ENCODE peak calls at places on chromosomes 12 and 14, in four cellular contexts. H, S, A and L are unnamed samples.
A peak's percentile ranks its signal among the peaks of the same experiment; 100 is the strongest.

GRCh38 chr12:52151153-52151858 is 40.5 kb downstream of the KRT80 start:
- DNase-seq in S (no peak), H (no peak), A (no peak), L (no peak)

GRCh38 chr12:17062296-17063061 is 456.5 kb upstream of the LMO3 start:
- DNase-seq in S (no peak), A (no peak), H (no peak), L (no peak)

GRCh38 chr14:104685216-104685997 is 4.0 kb upstream of the INF2 start:
- DNase-seq in A (no peak), H (no peak), S (no peak), L (no peak)

GRCh38 chr14:106442857-106443256 is 916.5 kb downstream of the TMEM121 start:
- DNase-seq in H (no peak), A (no peak), S (no peak), L (no peak)

GRCh38 chr14:72217164-72217563 is 284.9 kb downstream of the RGS6 start:
- DNase-seq in H (no peak), A (no peak), S (no peak), L (no peak)

GRCh38 chr12:109968032-109968420 is 28.1 kb downstream of the GIT2 start:
- DNase-seq in A (no peak), S (no peak), H (no peak), L (no peak)

GRCh38 chr12:79934309-79935020 is 432 bp downstream of the PPP1R12A start:
- DNase-seq in H (peak; percentile 64), A (peak; percentile 39), S (peak; percentile 66), L (peak; percentile 93)

GRCh38 chr12:109446-109845 is 42.9 kb downstream of the IQSEC3 start:
- DNase-seq in H (no peak), S (no peak), A (no peak), L (no peak)

GRCh38 chr14:24334431-24335271 is at the start of gene ADCY4:
- DNase-seq in A (no peak), S (no peak), H (peak; percentile 78), L (peak; percentile 91)

GRCh38 chr12:121227294-121227693 is 17.4 kb downstream of the P2RX4 start:
- DNase-seq in H (no peak), S (peak; percentile 71), A (peak; percentile 90), L (no peak)

GRCh38 chr14:91144425-91145145 is 30.7 kb downstream of the DGLUCY start:
- DNase-seq in H (no peak), S (no peak), A (no peak), L (no peak)

GRCh38 chr12:112998997-112999767 is 20.9 kb downstream of the OAS2 start:
- DNase-seq in S (no peak), A (no peak), H (no peak), L (no peak)

GRCh38 chr12:110340706-110341105 is 59.7 kb downstream of the ATP2A2 start:
- DNase-seq in A (no peak), S (no peak), H (no peak), L (no peak)

GRCh38 chr14:105854600-105855245 is 328.3 kb downstream of the TMEM121 start:
- DNase-seq in A (no peak), S (no peak), H (peak; percentile 12), L (no peak)

GRCh38 chr14:57261604-57262003 is 7.1 kb downstream of the EXOC5 start:
- DNase-seq in A (no peak), S (no peak), H (no peak), L (no peak)

GRCh38 chr14:57266060-57266459 is 2.6 kb downstream of the EXOC5 start:
- DNase-seq in S (no peak), H (no peak), A (no peak), L (no peak)

GRCh38 chr14:57259672-57260071 is 9.0 kb downstream of the EXOC5 start:
- DNase-seq in S (no peak), H (no peak), A (no peak), L (no peak)

DNA sequence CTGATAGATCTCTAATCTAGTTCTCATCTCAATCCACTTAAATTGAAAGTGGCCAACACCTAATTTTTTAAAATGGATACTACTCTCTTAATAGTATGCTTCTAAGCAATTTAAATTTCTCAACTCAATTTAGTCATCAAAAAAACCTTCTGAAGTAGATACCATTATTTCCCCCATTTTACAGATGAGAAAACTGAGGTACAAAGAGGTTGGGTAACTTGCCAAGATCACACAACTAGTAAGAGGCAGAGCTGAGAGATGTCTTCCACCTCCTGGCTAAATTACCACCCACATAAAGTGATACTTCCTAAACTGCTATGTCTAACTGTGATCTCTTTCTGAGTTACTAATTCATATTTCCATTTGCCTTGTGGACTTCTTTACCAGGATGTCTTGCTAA is 6.6 kb downstream of the EXOC5 start:
- DNase-seq in H (no peak), A (no peak), S (no peak), L (no peak)
- TF ChIP-seq CTCF in H (no peak), A (no peak), S (no peak), L (no peak)

GRCh38 chr14:52075371-52075770 is 6.5 kb upstream of the NID2 start:
- DNase-seq in A (no peak), H (no peak), S (no peak), L (no peak)

GRCh38 chr14:52072266-52072780 is 3.5 kb upstream of the NID2 start:
- DNase-seq in H (no peak), A (no peak), S (no peak), L (no peak)

GRCh38 chr14:52071675-52072074 is 2.8 kb upstream of the NID2 start:
- DNase-seq in H (no peak), S (no peak), A (no peak), L (no peak)

GRCh38 chr14:52076334-52076733 is 7.5 kb upstream of the NID2 start:
- DNase-seq in S (peak; percentile 71), H (no peak), A (no peak), L (no peak)

DNA sequence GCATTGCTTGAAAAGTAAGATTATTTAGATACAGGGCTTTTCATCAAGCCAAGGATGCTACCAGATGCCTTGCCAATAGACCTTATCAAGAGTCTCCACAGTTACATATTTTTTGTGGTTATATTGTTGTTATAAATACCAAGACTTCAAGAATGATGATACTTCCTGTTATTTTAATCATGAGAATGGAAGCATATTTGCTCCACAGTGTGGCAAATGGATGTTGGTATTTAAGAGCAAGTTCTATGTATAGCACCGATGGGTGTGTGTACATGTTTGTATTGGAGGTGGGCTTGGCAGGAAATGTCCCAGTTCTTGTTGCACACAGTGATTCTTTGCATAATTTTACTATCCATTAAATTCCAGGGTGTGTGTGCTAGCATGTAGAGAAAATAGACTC is 4.4 kb upstream of the NID2 start:
- DNase-seq in H (no peak), A (no peak), S (no peak), L (no peak)
- H3K4me3 ChIP-seq in H (no peak overlapping the region), A (no peak overlapping the region), S (no peak overlapping the region), L (no peak overlapping the region)

DNA sequence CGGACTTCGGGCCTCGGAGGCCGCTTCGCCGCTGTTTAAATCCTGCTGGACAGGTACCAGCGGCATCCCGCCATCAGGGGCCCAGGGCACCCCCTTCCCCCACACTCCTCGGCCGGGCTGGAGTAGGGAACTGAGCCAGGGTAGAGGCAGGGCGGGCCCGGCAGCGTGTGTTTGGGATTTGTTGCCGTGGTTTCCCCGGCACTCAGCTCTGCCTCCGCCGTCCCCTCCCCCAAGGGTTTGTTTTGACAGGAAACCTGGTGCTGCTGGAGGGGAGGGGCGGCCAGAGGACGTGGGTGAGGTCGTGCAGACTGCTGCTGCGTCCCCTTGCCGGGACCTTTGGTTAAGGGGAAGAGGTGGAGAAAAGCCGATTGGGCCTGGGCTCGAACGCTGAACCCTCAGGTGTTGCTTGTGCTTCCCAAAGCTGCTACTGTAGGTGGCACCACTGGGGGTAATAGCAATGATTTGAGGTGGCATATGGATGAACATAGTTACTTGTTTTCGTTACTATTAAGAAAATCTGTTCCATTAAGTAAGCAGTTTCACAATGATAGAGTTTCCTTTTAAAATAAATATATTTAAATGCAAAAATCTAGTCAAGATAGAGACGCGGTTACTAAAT is 778 bp downstream of the TCP11L2 start:
- DNase-seq in A (peak; percentile 81), S (peak; percentile 80), H (peak; percentile 94), L (peak; percentile 87)
- TF ChIP-seq POLR2A in A (no peak), S (no peak), H (no peak), L (no peak)

DNA sequence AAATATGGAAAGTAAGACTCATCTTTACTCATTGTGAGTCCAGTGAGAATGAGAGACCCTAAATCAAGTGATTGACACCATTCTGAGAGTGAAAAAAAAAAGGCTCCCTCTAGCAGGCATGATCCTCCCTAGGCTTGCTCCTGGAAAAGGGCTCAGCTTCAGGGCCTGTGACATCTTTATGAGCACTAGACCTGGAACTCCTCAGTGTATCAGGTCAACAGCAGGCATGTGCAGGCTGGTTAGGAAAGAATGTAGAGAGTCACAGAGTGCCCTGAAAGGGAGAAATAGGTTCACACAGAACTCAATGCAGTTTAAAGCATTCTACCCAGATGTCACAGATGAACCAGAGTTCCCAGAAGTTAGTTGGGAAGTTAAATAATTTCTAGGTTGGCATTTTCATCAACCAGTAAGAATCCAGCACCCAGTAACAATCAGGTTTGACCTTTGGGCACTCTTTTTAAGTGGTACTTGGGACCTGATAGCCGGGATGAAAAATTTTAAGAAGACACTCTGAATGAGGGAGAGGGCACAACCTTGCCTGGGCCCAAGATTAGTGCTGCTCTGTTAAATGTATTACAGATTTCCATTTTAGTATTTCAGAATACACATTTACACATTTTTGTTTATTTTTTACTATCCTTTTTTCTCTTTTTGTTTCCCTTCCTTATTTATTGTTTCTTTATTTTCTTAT is 828.8 kb downstream of the C12orf50 start:
- DNase-seq in A (no peak), S (no peak), H (no peak), L (no peak)
- TF ChIP-seq CTCF in A (no peak), S (no peak), H (no peak), L (no peak)

GRCh38 chr12:92132282-92132681 is 13.4 kb downstream of the BTG1 start:
- DNase-seq in A (no peak), H (no peak), S (no peak), L (no peak)
- H3K4me3 ChIP-seq in A (no peak overlapping the region), H (no peak overlapping the region), S (peak overlapping the region; percentile 20), L (no peak overlapping the region)